ENCODE peak calls at places on chromosome 20, in seven cellular contexts. One of them, this sample, is unnamed.

GRCh38 chr20:16241911-16242310 is 331.3 kb downstream of the KIF16B start:
- DNase-seq in GM23248: no peak
- DNase-seq in uterus: no peak
- DNase-seq in right lobe of liver: no peak
- DNase-seq in CD8-positive, alpha-beta memory T cell: no peak
- DNase-seq in Karpas-422: peak
- DNase-seq in IMR-90: no peak
- DNase-seq in this sample: peak

GRCh38 chr20:19699132-19699971 is 58.7 kb upstream of the RIN2 start:
- DNase-seq in GM23248: peak
- DNase-seq in uterus: no peak
- DNase-seq in right lobe of liver: no peak
- DNase-seq in CD8-positive, alpha-beta memory T cell: no peak
- DNase-seq in Karpas-422: no peak
- DNase-seq in IMR-90: peak
- DNase-seq in this sample: no peak

GRCh38 chr20:18676366-18676765 is 88.5 kb downstream of the DTD1 start:
- DNase-seq in GM23248: no peak
- DNase-seq in uterus: no peak
- DNase-seq in right lobe of liver: no peak
- DNase-seq in CD8-positive, alpha-beta memory T cell: no peak
- DNase-seq in Karpas-422: no peak
- DNase-seq in IMR-90: no peak
- DNase-seq in this sample: no peak

GRCh38 chr20:32945710-32946221 is 58.5 kb downstream of the SUN5 start:
- DNase-seq in GM23248: peak
- DNase-seq in uterus: no peak
- DNase-seq in right lobe of liver: no peak
- DNase-seq in CD8-positive, alpha-beta memory T cell: no peak
- DNase-seq in Karpas-422: peak
- DNase-seq in IMR-90: peak
- DNase-seq in this sample: peak

GRCh38 chr20:23129256-23129655 is 43.1 kb upstream of the CD93 start:
- DNase-seq in GM23248: no peak
- DNase-seq in uterus: no peak
- DNase-seq in right lobe of liver: no peak
- DNase-seq in CD8-positive, alpha-beta memory T cell: no peak
- DNase-seq in Karpas-422: no peak
- DNase-seq in IMR-90: no peak
- DNase-seq in this sample: no peak

GRCh38 chr20:9442858-9443257 is 71.5 kb upstream of the LAMP5 start:
- DNase-seq in GM23248: peak
- DNase-seq in uterus: no peak
- DNase-seq in right lobe of liver: no peak
- DNase-seq in CD8-positive, alpha-beta memory T cell: no peak
- DNase-seq in Karpas-422: no peak
- DNase-seq in IMR-90: peak
- DNase-seq in this sample: no peak

GRCh38 chr20:79565-79964 is 7.9 kb upstream of the DEFB125 start:
- DNase-seq in GM23248: no peak
- DNase-seq in uterus: no peak
- DNase-seq in right lobe of liver: no peak
- DNase-seq in CD8-positive, alpha-beta memory T cell: no peak
- DNase-seq in Karpas-422: no peak
- DNase-seq in IMR-90: no peak
- DNase-seq in this sample: no peak

GRCh38 chr20:57473246-57474042 is 51.5 kb downstream of the CTCFL start:
- DNase-seq in GM23248: no peak
- DNase-seq in uterus: peak
- DNase-seq in right lobe of liver: peak
- DNase-seq in CD8-positive, alpha-beta memory T cell: no peak
- DNase-seq in Karpas-422: peak
- DNase-seq in IMR-90: no peak
- DNase-seq in this sample: no peak

GRCh38 chr20:60249436-60249835 is 291.2 kb downstream of the CDH26 start:
- DNase-seq in GM23248: peak
- DNase-seq in uterus: no peak
- DNase-seq in right lobe of liver: no peak
- DNase-seq in CD8-positive, alpha-beta memory T cell: no peak
- DNase-seq in Karpas-422: no peak
- DNase-seq in IMR-90: peak
- DNase-seq in this sample: peak

GRCh38 chr20:52145587-52145986 is 46.0 kb downstream of the ZFP64 start:
- DNase-seq in GM23248: peak
- DNase-seq in uterus: no peak
- DNase-seq in right lobe of liver: no peak
- DNase-seq in CD8-positive, alpha-beta memory T cell: no peak
- DNase-seq in Karpas-422: no peak
- DNase-seq in IMR-90: peak
- DNase-seq in this sample: no peak

GRCh38 chr20:19934792-19935491 is 82.2 kb upstream of the NAA20 start:
- DNase-seq in GM23248: no peak
- DNase-seq in uterus: no peak
- DNase-seq in right lobe of liver: peak
- DNase-seq in CD8-positive, alpha-beta memory T cell: no peak
- DNase-seq in Karpas-422: peak
- DNase-seq in IMR-90: no peak
- DNase-seq in this sample: no peak

GRCh38 chr20:34880095-34880680 is 3.8 kb downstream of the ACSS2 start:
- DNase-seq in GM23248: no peak
- DNase-seq in uterus: no peak
- DNase-seq in right lobe of liver: no peak
- DNase-seq in CD8-positive, alpha-beta memory T cell: no peak
- DNase-seq in Karpas-422: no peak
- DNase-seq in IMR-90: no peak
- DNase-seq in this sample: no peak

GRCh38 chr20:2752631-2753455 is 47.6 kb downstream of the CPXM1 start:
- DNase-seq in GM23248: peak
- DNase-seq in uterus: peak
- DNase-seq in right lobe of liver: peak
- DNase-seq in CD8-positive, alpha-beta memory T cell: no peak
- DNase-seq in Karpas-422: peak
- DNase-seq in IMR-90: peak
- DNase-seq in this sample: no peak

GRCh38 chr20:19814241-19814640 is 56.2 kb downstream of the RIN2 start:
- DNase-seq in GM23248: no peak
- DNase-seq in uterus: no peak
- DNase-seq in right lobe of liver: no peak
- DNase-seq in CD8-positive, alpha-beta memory T cell: no peak
- DNase-seq in Karpas-422: no peak
- DNase-seq in IMR-90: no peak
- DNase-seq in this sample: no peak

GRCh38 chr20:10708342-10709185 is 34.8 kb upstream of the JAG1 start:
- DNase-seq in GM23248: peak
- DNase-seq in uterus: no peak
- DNase-seq in right lobe of liver: no peak
- DNase-seq in CD8-positive, alpha-beta memory T cell: no peak
- DNase-seq in Karpas-422: no peak
- DNase-seq in IMR-90: peak
- DNase-seq in this sample: no peak

GRCh38 chr20:58981564-58982364 is 708 bp downstream of the NELFCD start:
- DNase-seq in GM23248: peak
- DNase-seq in uterus: no peak
- DNase-seq in right lobe of liver: no peak
- DNase-seq in CD8-positive, alpha-beta memory T cell: no peak
- DNase-seq in Karpas-422: no peak
- DNase-seq in IMR-90: peak
- DNase-seq in this sample: no peak

GRCh38 chr20:62549499-62550086 is 73.8 kb upstream of the GATA5 start:
- DNase-seq in GM23248: no peak
- DNase-seq in uterus: no peak
- DNase-seq in right lobe of liver: no peak
- DNase-seq in CD8-positive, alpha-beta memory T cell: no peak
- DNase-seq in Karpas-422: no peak
- DNase-seq in IMR-90: no peak
- DNase-seq in this sample: no peak

GRCh38 chr20:48309293-48309692 is 518.5 kb downstream of the PREX1 start:
- DNase-seq in GM23248: no peak
- DNase-seq in uterus: no peak
- DNase-seq in right lobe of liver: no peak
- DNase-seq in CD8-positive, alpha-beta memory T cell: no peak
- DNase-seq in Karpas-422: no peak
- DNase-seq in IMR-90: no peak
- DNase-seq in this sample: no peak

GRCh38 chr20:14986026-14986655 is 648.7 kb upstream of the FLRT3 start:
- DNase-seq in GM23248: no peak
- DNase-seq in uterus: peak
- DNase-seq in right lobe of liver: peak
- DNase-seq in CD8-positive, alpha-beta memory T cell: no peak
- DNase-seq in Karpas-422: no peak
- DNase-seq in IMR-90: no peak
- DNase-seq in this sample: no peak

GRCh38 chr20:43750774-43751166 is 24.0 kb upstream of the GTSF1L start:
- DNase-seq in GM23248: no peak
- DNase-seq in uterus: no peak
- DNase-seq in right lobe of liver: no peak
- DNase-seq in CD8-positive, alpha-beta memory T cell: no peak
- DNase-seq in Karpas-422: no peak
- DNase-seq in IMR-90: no peak
- DNase-seq in this sample: no peak
- H3K4me3 ChIP-seq in GM23248: no peak
- H3K4me3 ChIP-seq in uterus: no peak
- H3K4me3 ChIP-seq in right lobe of liver: no peak
- H3K4me3 ChIP-seq in CD8-positive, alpha-beta memory T cell: no peak
- H3K4me3 ChIP-seq in Karpas-422: no peak
- H3K4me3 ChIP-seq in IMR-90: no peak
- H3K4me3 ChIP-seq in this sample: no peak

DNA sequence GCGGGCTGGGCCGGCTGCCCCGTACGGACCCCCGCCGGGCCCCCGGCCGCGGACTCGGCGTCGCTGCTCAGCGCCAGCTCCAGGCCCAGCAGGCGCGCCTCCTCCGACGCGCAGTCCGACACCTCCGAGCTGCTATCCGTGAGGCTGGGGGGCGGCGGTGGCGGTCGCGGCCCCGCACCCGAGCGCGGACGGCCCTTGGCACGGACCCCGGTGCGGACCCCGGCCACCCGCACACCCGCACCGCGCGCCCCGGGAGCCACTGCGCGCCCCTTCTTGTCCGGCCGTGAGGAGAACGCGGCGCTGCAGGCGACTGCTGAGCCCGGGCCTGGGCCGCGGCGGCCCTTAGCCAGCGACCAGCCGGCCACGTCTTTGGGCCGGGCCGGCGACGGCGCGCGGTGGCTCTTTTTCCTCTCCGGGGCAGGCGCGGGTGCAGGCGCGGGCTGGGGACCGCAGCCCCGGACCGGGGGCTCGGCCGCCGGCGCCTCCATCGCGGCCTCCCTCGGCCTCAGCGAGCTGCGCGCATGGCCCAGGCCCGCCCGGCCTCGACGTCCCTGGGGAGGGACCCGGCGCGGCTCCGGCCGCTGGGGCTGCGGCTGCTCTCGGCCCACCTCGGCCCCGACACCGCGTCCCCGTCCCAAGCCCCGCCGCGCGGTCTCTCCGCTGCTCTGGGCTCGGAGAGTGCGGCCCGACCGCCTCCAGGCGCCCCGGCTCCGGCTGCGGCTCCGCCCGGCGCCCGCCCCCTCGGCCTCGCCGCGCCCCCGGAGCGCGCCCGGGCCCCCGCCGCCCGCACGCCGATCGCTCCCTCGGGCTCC is 12.9 kb upstream of the TLDC2 start:
- DNase-seq in GM23248: peak
- DNase-seq in uterus: no peak
- DNase-seq in right lobe of liver: no peak
- DNase-seq in CD8-positive, alpha-beta memory T cell: no peak
- DNase-seq in Karpas-422: peak
- DNase-seq in IMR-90: no peak
- DNase-seq in this sample: no peak
- H3K4me3 ChIP-seq in GM23248: peak
- H3K4me3 ChIP-seq in uterus: peak
- H3K4me3 ChIP-seq in right lobe of liver: peak
- H3K4me3 ChIP-seq in CD8-positive, alpha-beta memory T cell: no peak
- H3K4me3 ChIP-seq in Karpas-422: peak
- H3K4me3 ChIP-seq in IMR-90: peak
- H3K4me3 ChIP-seq in this sample: peak

GRCh38 chr20:55777641-55778040 is 227.7 kb downstream of the CBLN4 start:
- DNase-seq in GM23248: no peak
- DNase-seq in uterus: no peak
- DNase-seq in right lobe of liver: no peak
- DNase-seq in CD8-positive, alpha-beta memory T cell: no peak
- DNase-seq in Karpas-422: no peak
- DNase-seq in IMR-90: no peak
- DNase-seq in this sample: no peak

DNA sequence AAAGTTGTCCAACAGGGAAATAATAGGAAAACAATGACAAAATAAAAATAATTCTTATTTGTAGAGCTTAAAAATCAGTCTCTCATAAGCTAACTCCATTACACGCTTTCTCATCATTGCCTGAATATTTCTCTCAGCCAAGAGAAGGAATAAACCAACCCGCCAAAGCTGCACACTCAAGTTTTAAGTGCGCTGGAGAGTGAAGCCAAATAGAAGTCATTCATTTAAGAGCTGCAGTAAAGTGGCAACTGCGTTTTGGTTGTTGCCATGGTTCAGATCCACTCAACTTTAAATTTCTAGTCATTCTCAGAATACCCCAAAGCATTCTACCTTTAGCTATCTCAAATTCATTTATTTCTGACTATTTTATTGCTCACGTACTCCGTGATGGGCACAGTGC is 230.7 kb downstream of the CBLN4 start:
- DNase-seq in GM23248: no peak
- DNase-seq in uterus: no peak
- DNase-seq in right lobe of liver: no peak
- DNase-seq in CD8-positive, alpha-beta memory T cell: no peak
- DNase-seq in Karpas-422: no peak
- DNase-seq in IMR-90: no peak
- DNase-seq in this sample: no peak
- H3K4me3 ChIP-seq in GM23248: no peak
- H3K4me3 ChIP-seq in uterus: no peak
- H3K4me3 ChIP-seq in right lobe of liver: no peak
- H3K4me3 ChIP-seq in CD8-positive, alpha-beta memory T cell: no peak
- H3K4me3 ChIP-seq in Karpas-422: no peak
- H3K4me3 ChIP-seq in IMR-90: no peak
- H3K4me3 ChIP-seq in this sample: no peak

GRCh38 chr20:4247898-4248858 is 232.8 kb upstream of the RNF24 start:
- DNase-seq in GM23248: no peak
- DNase-seq in uterus: no peak
- DNase-seq in right lobe of liver: no peak
- DNase-seq in CD8-positive, alpha-beta memory T cell: no peak
- DNase-seq in Karpas-422: no peak
- DNase-seq in IMR-90: no peak
- DNase-seq in this sample: no peak
- H3K4me3 ChIP-seq in GM23248: no peak
- H3K4me3 ChIP-seq in uterus: no peak
- H3K4me3 ChIP-seq in right lobe of liver: no peak
- H3K4me3 ChIP-seq in CD8-positive, alpha-beta memory T cell: no peak
- H3K4me3 ChIP-seq in Karpas-422: no peak
- H3K4me3 ChIP-seq in IMR-90: no peak
- H3K4me3 ChIP-seq in this sample: no peak

GRCh38 chr20:1225263-1225728 is 548 bp upstream of the RAD21L1 start:
- DNase-seq in GM23248: no peak
- DNase-seq in uterus: no peak
- DNase-seq in right lobe of liver: no peak
- DNase-seq in CD8-positive, alpha-beta memory T cell: no peak
- DNase-seq in Karpas-422: no peak
- DNase-seq in IMR-90: no peak
- DNase-seq in this sample: no peak
- H3K4me3 ChIP-seq in GM23248: peak
- H3K4me3 ChIP-seq in uterus: peak
- H3K4me3 ChIP-seq in right lobe of liver: peak
- H3K4me3 ChIP-seq in CD8-positive, alpha-beta memory T cell: no peak
- H3K4me3 ChIP-seq in Karpas-422: no peak
- H3K4me3 ChIP-seq in IMR-90: peak
- H3K4me3 ChIP-seq in this sample: peak

GRCh38 chr20:50992336-50992732 is 30.6 kb downstream of the KCNG1 start:
- DNase-seq in GM23248: no peak
- DNase-seq in uterus: no peak
- DNase-seq in right lobe of liver: no peak
- DNase-seq in CD8-positive, alpha-beta memory T cell: no peak
- DNase-seq in Karpas-422: peak
- DNase-seq in IMR-90: no peak
- DNase-seq in this sample: no peak
- H3K4me3 ChIP-seq in GM23248: no peak
- H3K4me3 ChIP-seq in uterus: no peak
- H3K4me3 ChIP-seq in right lobe of liver: no peak
- H3K4me3 ChIP-seq in CD8-positive, alpha-beta memory T cell: no peak
- H3K4me3 ChIP-seq in Karpas-422: no peak
- H3K4me3 ChIP-seq in IMR-90: no peak
- H3K4me3 ChIP-seq in this sample: no peak

This sample was measured in Panc1.